ENCODE peak calls at places on chromosome 5, in seven cellular contexts. M is adrenal gland, I is right lobe of liver, C is IMR-90, Z is Peyer's patch, G is ovary, V is A549. F is an unnamed sample.

GRCh38 chr5:73437126-73438047 is 11.2 kb downstream of the FOXD1 start:
- DNase-seq in Z (peak; percentile 82), G (no peak), M (no peak), C (peak; percentile 67), I (no peak), V (peak; percentile 88), F (no peak)

GRCh38 chr5:26343801-26344310 is 694.5 kb downstream of the CDH9 start:
- DNase-seq in M (no peak), G (no peak), C (no peak), Z (no peak), V (no peak), I (no peak), F (no peak)

GRCh38 chr5:124628721-124629596 is 117.5 kb downstream of the ZNF608 start:
- DNase-seq in V (peak; percentile 95), M (peak; percentile 95), I (no peak), C (peak; percentile 99), G (no peak), Z (no peak), F (peak; percentile 70)

GRCh38 chr5:3197237-3197636 is 398.4 kb upstream of the IRX1 start:
- DNase-seq in V (no peak), M (no peak), G (no peak), I (no peak), Z (no peak), C (no peak), F (no peak)

GRCh38 chr5:60207031-60207430 is 313.5 kb upstream of the PDE4D start:
- DNase-seq in Z (no peak), G (no peak), V (no peak), M (peak; percentile 1), I (no peak), C (no peak), F (no peak)

GRCh38 chr5:175868996-175869638 is 2.3 kb upstream of the CPLX2 start:
- DNase-seq in Z (no peak), C (no peak), V (no peak), G (no peak), I (no peak), M (no peak), F (no peak)

GRCh38 chr5:83145882-83146331 is 68.6 kb downstream of the XRCC4 start:
- DNase-seq in G (no peak), M (no peak), V (no peak), C (peak; percentile 48), I (no peak), Z (no peak), F (no peak)

GRCh38 chr5:142866563-142867275 is 96.5 kb downstream of the ARHGAP26 start:
- DNase-seq in V (peak; percentile 85), G (no peak), Z (no peak), I (peak; percentile 66), C (peak; percentile 73), M (peak; percentile 49), F (no peak)

GRCh38 chr5:55236800-55237199 is 3.4 kb upstream of the CCNO start:
- DNase-seq in M (no peak), G (no peak), C (no peak), Z (no peak), I (no peak), V (no peak), F (no peak)

GRCh38 chr5:40678021-40678939 is 1.4 kb upstream of the PTGER4 start:
- DNase-seq in V (no peak), C (no peak), G (no peak), I (no peak), Z (no peak), M (no peak), F (no peak)

GRCh38 chr5:53613036-53613435 is 52.6 kb downstream of the NDUFS4 start:
- DNase-seq in G (no peak), I (no peak), M (no peak), Z (no peak), C (no peak), V (no peak), F (no peak)

GRCh38 chr5:14486486-14486885 is 95.1 kb upstream of the OTULINL start:
- DNase-seq in V (no peak), C (peak; percentile 59), Z (no peak), G (no peak), M (no peak), I (no peak), F (no peak)

GRCh38 chr5:179763215-179763945 is 30.4 kb upstream of the LTC4S start:
- DNase-seq in G (peak; percentile 69), M (peak; percentile 85), V (peak; percentile 76), Z (no peak), C (peak; percentile 91), I (peak; percentile 64), F (peak; percentile 82)

GRCh38 chr5:179759961-179760541 is 27.4 kb downstream of the MAML1 start:
- DNase-seq in M (no peak), C (no peak), Z (peak; percentile 13), G (no peak), I (no peak), V (no peak), F (no peak)

GRCh38 chr5:179765400-179765799 is 28.4 kb upstream of the LTC4S start:
- DNase-seq in Z (no peak), V (no peak), G (no peak), I (no peak), C (peak; percentile 85), M (peak; percentile 41), F (no peak)

GRCh38 chr5:179762781-179763176 is 30.2 kb downstream of the MAML1 start:
- DNase-seq in M (no peak), Z (no peak), V (no peak), G (no peak), C (peak; percentile 75), I (no peak), F (no peak)

GRCh38 chr5:179762079-179762780 is 29.6 kb downstream of the MAML1 start:
- DNase-seq in C (no peak), I (no peak), M (peak; percentile 52), V (no peak), Z (peak; percentile 72), G (no peak), F (no peak)
- H3K4me1 ChIP-seq in C (peaks cover 39% of the 10 kb centered on the region), I (peaks cover 13% of the 10 kb centered on the region), M (peaks cover 46% of the 10 kb centered on the region), V (peaks cover 42% of the 10 kb centered on the region), Z (peaks cover 17% of the 10 kb centered on the region), G (peaks cover 2% of the 10 kb centered on the region), F (peaks cover 72% of the 10 kb centered on the region)

DNA sequence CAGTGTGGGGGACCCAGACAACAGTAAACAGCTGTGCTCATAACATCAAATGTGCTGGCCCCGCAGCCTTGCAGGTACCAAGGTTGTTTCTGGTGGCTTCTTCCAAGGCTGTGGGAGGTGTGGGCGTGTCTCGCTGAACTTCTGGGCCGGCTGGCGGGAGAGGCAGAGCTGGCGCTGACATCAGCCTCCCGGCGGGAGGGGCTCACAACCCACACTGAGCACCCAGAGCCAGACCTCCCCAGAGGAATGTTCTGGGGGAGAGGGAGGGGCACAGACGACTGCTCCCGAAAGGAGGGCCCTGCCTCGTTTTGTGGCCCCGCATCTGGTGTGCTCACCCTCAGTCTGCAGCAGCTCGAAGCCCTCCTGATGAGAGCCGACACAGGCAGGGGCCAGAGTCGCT is 6.9 kb upstream of the SLC12A7 start:
- DNase-seq in V (no peak), C (no peak), Z (peak; percentile 83), M (peak; percentile 43), G (peak; percentile 67), I (no peak), F (peak; percentile 82)
- TF ChIP-seq POLR2A in V (no peak), C (no peak), Z (no peak), M (no peak), G (no peak), I (no peak), F (no peak)

GRCh38 chr5:91306497-91306896 is 76.6 kb downstream of the ARRDC3 start:
- DNase-seq in V (no peak), I (no peak), G (no peak), Z (no peak), M (no peak), C (peak; percentile 31), F (no peak)

GRCh38 chr5:91312698-91313097 is 70.4 kb downstream of the ARRDC3 start:
- DNase-seq in I (no peak), M (no peak), C (no peak), Z (no peak), G (no peak), V (no peak), F (no peak)

GRCh38 chr5:91307023-91307422 is 76.1 kb downstream of the ARRDC3 start:
- DNase-seq in Z (no peak), G (peak; percentile 59), V (no peak), C (peak; percentile 36), I (no peak), M (no peak), F (peak; percentile 90)

GRCh38 chr5:91311697-91312501 is 71.2 kb downstream of the ARRDC3 start:
- DNase-seq in M (peak; percentile 89), G (peak; percentile 63), C (peak; percentile 99), V (peak; percentile 86), I (peak; percentile 44), Z (no peak), F (peak; percentile 88)

DNA sequence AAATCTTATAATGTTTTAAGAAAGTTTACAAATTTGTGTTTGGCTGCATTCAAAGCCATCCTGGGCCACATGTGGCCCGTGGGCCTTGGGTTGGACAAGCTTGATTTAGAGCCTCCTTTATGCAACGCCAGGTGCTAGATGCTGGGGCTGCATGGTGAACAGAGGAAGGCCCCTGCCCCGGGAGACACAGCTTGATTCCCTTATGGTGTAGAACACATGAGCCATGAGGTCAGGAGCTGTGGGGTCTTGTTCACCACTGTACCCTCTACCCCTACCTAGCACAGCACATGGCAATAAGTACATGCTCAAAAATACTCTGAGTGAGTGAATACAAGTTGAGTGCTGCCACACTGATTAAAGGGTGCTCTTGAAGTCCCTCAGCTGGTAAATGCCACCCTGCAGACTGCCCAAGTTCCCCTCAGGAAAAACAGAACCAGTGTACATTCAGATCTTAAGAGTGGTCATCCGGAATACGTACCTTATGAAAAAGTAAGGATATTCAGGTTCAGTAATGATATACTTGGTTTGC is 71.9 kb downstream of the ARRDC3 start:
- DNase-seq in Z (no peak), C (no peak), V (no peak), M (no peak), I (peak; percentile 40), G (no peak), F (no peak)
- H3K4me1 ChIP-seq in Z (peaks cover 5% of the 10 kb centered on the region), C (peaks cover 18% of the 10 kb centered on the region), V (peaks cover 63% of the 10 kb centered on the region), M (peaks cover 20% of the 10 kb centered on the region), I (peaks cover 4% of the 10 kb centered on the region), G (peaks cover 9% of the 10 kb centered on the region), F (peaks cover 42% of the 10 kb centered on the region)

DNA sequence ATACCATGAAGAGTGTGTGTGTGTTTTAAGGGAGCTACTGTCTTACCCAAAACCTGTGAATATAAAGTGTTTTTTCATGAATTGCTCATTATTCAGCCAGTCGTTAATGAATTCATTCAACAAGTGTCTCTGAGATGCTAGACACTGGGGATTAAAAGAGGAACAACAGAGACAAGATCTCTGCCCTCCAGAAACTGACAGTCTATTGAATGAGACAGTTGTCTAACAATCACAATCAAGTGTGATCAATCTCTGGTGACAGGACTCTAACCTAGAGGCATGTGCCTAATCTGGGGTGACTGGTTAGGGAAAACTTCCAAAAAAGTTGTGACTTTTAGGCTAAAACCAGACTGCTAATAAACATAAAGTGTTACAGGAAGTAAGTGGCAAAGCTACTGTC is 9.6 kb upstream of the UBE2D2 start:
- DNase-seq in G (no peak), Z (no peak), V (no peak), C (no peak), M (no peak), I (no peak), F (no peak)
- TF ChIP-seq POLR2A in G (no peak), Z (no peak), V (no peak), C (no peak), M (no peak), I (no peak), F (no peak)

F was measured in sigmoid colon.